ENCODE peak calls at places on chromosome 21, in six cellular contexts. M, U, S, R, B and E are unnamed samples.

GRCh38 chr21:34986561-34987533 is 62.3 kb downstream of the RUNX1 start:
- DNase-seq in S (peak; percentile 95), R (no peak), M (peak; percentile 27), B (no peak), U (peak; percentile 36), E (peak; percentile 81)

GRCh38 chr21:35586305-35586704 is 474.0 kb downstream of the SETD4 start:
- DNase-seq in U (no peak), R (no peak), B (no peak), S (no peak), M (no peak), E (no peak)

GRCh38 chr21:44911384-44912157 is 9.1 kb downstream of the ITGB2 start:
- DNase-seq in R (peak; percentile 34), U (no peak), B (no peak), S (no peak), M (no peak), E (no peak)

GRCh38 chr21:36419996-36420395 is 34.8 kb downstream of the CHAF1B start:
- DNase-seq in S (peak; percentile 92), U (peak; percentile 89), B (peak; percentile 79), M (peak; percentile 65), R (peak; percentile 92), E (peak; percentile 92)

GRCh38 chr21:27526451-27526850 is 559.6 kb upstream of the ADAMTS5 start:
- DNase-seq in U (no peak), R (peak; percentile 21), B (no peak), S (no peak), M (no peak), E (no peak)

GRCh38 chr21:28150021-28150420 is 842.7 kb downstream of the LTN1 start:
- DNase-seq in U (no peak), S (no peak), B (no peak), R (no peak), M (no peak), E (no peak)

GRCh38 chr21:28758042-28758882 is 234.4 kb downstream of the LTN1 start:
- DNase-seq in R (no peak), U (no peak), S (no peak), B (no peak), M (no peak), E (no peak)

GRCh38 chr21:34886554-34887385 is 162.3 kb downstream of the RUNX1 start:
- DNase-seq in U (peak; percentile 47), R (peak; percentile 47), M (no peak), B (peak; percentile 66), S (peak; percentile 51), E (no peak)

GRCh38 chr21:35529141-35529863 is 480.2 kb upstream of the RUNX1 start:
- DNase-seq in B (no peak), S (peak; percentile 36), M (no peak), U (no peak), R (peak; percentile 76), E (peak; percentile 72)

GRCh38 chr21:29717659-29718058 is 222.1 kb downstream of the GRIK1 start:
- DNase-seq in U (no peak), B (no peak), R (no peak), S (no peak), M (no peak), E (no peak)

GRCh38 chr21:41397416-41397815 is 28.6 kb upstream of the MX1 start:
- DNase-seq in U (peak; percentile 12), M (no peak), R (no peak), B (no peak), S (no peak), E (no peak)

GRCh38 chr21:25858328-25858727 is 123.6 kb downstream of the GABPA start:
- DNase-seq in S (no peak), R (no peak), B (no peak), U (no peak), M (no peak), E (no peak)

GRCh38 chr21:23119491-23119890 is 2121.3 kb downstream of the NCAM2 start:
- DNase-seq in M (no peak), R (no peak), S (no peak), B (no peak), U (no peak), E (no peak)

GRCh38 chr21:31092867-31093266 is 54.6 kb upstream of the KRTAP19-8 start:
- DNase-seq in S (no peak), B (no peak), M (no peak), R (no peak), U (no peak), E (no peak)
- H4K91ac ChIP-seq in S (no peak overlapping the region), B (no peak overlapping the region), M (no peak overlapping the region), R (no peak overlapping the region), U (no peak overlapping the region), E (no peak overlapping the region)

GRCh38 chr21:46156378-46156645 is 933 bp upstream of the FTCD start:
- DNase-seq in M (no peak), U (no peak), S (no peak), B (peak; percentile 37), R (no peak), E (no peak)
- H4K91ac ChIP-seq in M (peak overlapping the region; percentile 43), U (no peak overlapping the region), S (no peak overlapping the region), B (peak overlapping the region; percentile 81), R (no peak overlapping the region), E (no peak overlapping the region)

GRCh38 chr21:21997390-21998333 is 999.5 kb downstream of the NCAM2 start:
- DNase-seq in B (no peak), R (peak; percentile 46), M (no peak), U (no peak), S (no peak), E (no peak)
- H4K91ac ChIP-seq in B (no peak overlapping the region), R (no peak overlapping the region), M (no peak overlapping the region), U (no peak overlapping the region), S (no peak overlapping the region), E (no peak overlapping the region)

GRCh38 chr21:38088916-38089762 is 167.7 kb upstream of the KCNJ15 start:
- DNase-seq in U (no peak), M (no peak), S (no peak), R (no peak), B (no peak), E (no peak)
- H4K91ac ChIP-seq in U (no peak overlapping the region), M (no peak overlapping the region), S (no peak overlapping the region), R (no peak overlapping the region), B (no peak overlapping the region), E (no peak overlapping the region)

GRCh38 chr21:17455451-17455850 is 57.4 kb upstream of the CXADR start:
- DNase-seq in M (no peak), U (no peak), B (no peak), R (peak; percentile 25), S (no peak), E (no peak)
- H4K91ac ChIP-seq in M (no peak overlapping the region), U (no peak overlapping the region), B (no peak overlapping the region), R (no peak overlapping the region), S (no peak overlapping the region), E (no peak overlapping the region)

GRCh38 chr21:33290441-33290840 is 24.3 kb downstream of the IL10RB start:
- DNase-seq in M (no peak), R (no peak), U (no peak), B (no peak), S (no peak), E (no peak)
- H4K91ac ChIP-seq in M (no peak overlapping the region), R (no peak overlapping the region), U (no peak overlapping the region), B (no peak overlapping the region), S (no peak overlapping the region), E (no peak overlapping the region)

GRCh38 chr21:14913576-14914146 is 151.1 kb downstream of the NRIP1 start:
- DNase-seq in B (no peak), R (peak; percentile 98), U (no peak), S (no peak), M (no peak), E (peak; percentile 34)

GRCh38 chr21:14922980-14923379 is 141.8 kb downstream of the NRIP1 start:
- DNase-seq in M (no peak), R (no peak), U (no peak), B (no peak), S (no peak), E (no peak)

GRCh38 chr21:14916676-14917141 is 148.1 kb downstream of the NRIP1 start:
- DNase-seq in S (peak; percentile 8), U (no peak), R (peak; percentile 99), M (no peak), B (no peak), E (peak; percentile 66)

GRCh38 chr21:14918542-14918941 is 146.3 kb downstream of the NRIP1 start:
- DNase-seq in S (no peak), B (no peak), U (no peak), R (peak; percentile 93), M (no peak), E (no peak)

GRCh38 chr21:14917762-14918161 is 147.0 kb downstream of the NRIP1 start:
- DNase-seq in B (no peak), R (peak; percentile 90), M (no peak), U (no peak), S (no peak), E (no peak)
- H4K91ac ChIP-seq in B (no peak overlapping the region), R (no peak overlapping the region), M (no peak overlapping the region), U (no peak overlapping the region), S (no peak overlapping the region), E (no peak overlapping the region)

DNA sequence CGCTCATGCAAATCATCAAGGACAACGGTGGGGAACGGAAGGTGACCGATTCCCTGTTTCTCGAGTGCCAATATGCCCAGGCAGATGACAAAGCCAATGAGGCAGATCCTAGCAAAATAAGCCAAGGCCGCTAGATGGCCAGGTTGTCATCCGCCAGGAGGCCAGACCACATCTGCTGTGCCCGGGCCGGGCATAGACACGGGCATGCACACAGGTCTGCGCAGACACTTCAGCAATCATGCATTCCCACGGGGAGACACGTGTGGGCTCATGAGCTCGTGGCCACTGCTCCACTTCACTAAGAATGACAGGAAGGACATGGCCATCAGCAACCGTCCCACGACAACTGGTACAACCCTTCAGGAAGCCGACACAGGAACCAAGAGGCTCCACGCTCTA is 23.4 kb downstream of the WDR4 start:
- DNase-seq in R (no peak), B (no peak), M (no peak), U (no peak), S (no peak), E (no peak)
- H4K91ac ChIP-seq in R (no peak overlapping the region), B (no peak overlapping the region), M (no peak overlapping the region), U (no peak overlapping the region), S (no peak overlapping the region), E (no peak overlapping the region)